ENCODE peak calls at places on chromosomes 16 and 17, in five cellular contexts. X is GM13976, H is progenitor cell of endocrine pancreas, W is mesothelial cell of epicardium, U is transverse colon. M is an unnamed sample.

GRCh38 chr16:9082422-9082821 is 9.0 kb upstream of the HAPSTR1 start:
- DNase-seq in X (no peak), H (no peak), W (no peak), U (no peak), M (no peak)

GRCh38 chr16:84844049-84844350 is 24.2 kb downstream of the CRISPLD2 start:
- DNase-seq in X (no peak), H (no peak), W (no peak), U (peak), M (no peak)

GRCh38 chr16:54654429-54654828 is 276.2 kb upstream of the IRX5 start:
- DNase-seq in X (no peak), H (no peak), W (no peak), U (no peak), M (no peak)

GRCh38 chr17:6455321-6455705 is 11.1 kb downstream of the PIMREG start:
- DNase-seq in X (peak), H (peak), W (no peak), U (peak), M (no peak)

GRCh38 chr17:48728232-48729231 is at the start of gene HOXB13:
- DNase-seq in X (no peak), H (no peak), W (peak), U (peak), M (no peak)

GRCh38 chr17:30176845-30177244 is 58.7 kb downstream of the SLC6A4 start:
- DNase-seq in X (no peak), H (no peak), W (no peak), U (peak), M (no peak)

GRCh38 chr16:18792836-18793433 is 2.8 kb upstream of the RPS15A start:
- DNase-seq in X (no peak), H (no peak), W (no peak), U (no peak), M (no peak)

GRCh38 chr16:49471038-49471727 is 97.6 kb downstream of the C16orf78 start:
- DNase-seq in X (no peak), H (peak), W (no peak), U (peak), M (no peak)

GRCh38 chr17:72416054-72416691 is 295.4 kb downstream of the SOX9 start:
- DNase-seq in X (no peak), H (no peak), W (no peak), U (no peak), M (no peak)

GRCh38 chr17:12918132-12918531 is 99.7 kb downstream of the ELAC2 start:
- DNase-seq in X (no peak), H (no peak), W (no peak), U (no peak), M (no peak)

GRCh38 chr16:23615805-23616204 is 19.7 kb upstream of the NDUFAB1 start:
- DNase-seq in X (no peak), H (no peak), W (no peak), U (no peak), M (no peak)

GRCh38 chr17:58960068-58960467 is 146.6 kb downstream of the TRIM37 start:
- DNase-seq in X (peak), H (no peak), W (no peak), U (no peak), M (peak)

GRCh38 chr17:8056232-8056975 is 17.5 kb downstream of the ALOX15B start:
- DNase-seq in X (peak), H (no peak), W (no peak), U (peak), M (peak)

GRCh38 chr17:7173687-7174602 is 5.2 kb downstream of the ASGR1 start:
- DNase-seq in X (peak), H (peak), W (no peak), U (peak), M (peak)

GRCh38 chr17:79947351-79948031 is 88.2 kb downstream of the TBC1D16 start:
- DNase-seq in X (no peak), H (no peak), W (peak), U (no peak), M (no peak)

GRCh38 chr16:2954228-2954627 is 9.8 kb upstream of the KREMEN2 start:
- DNase-seq in X (no peak), H (no peak), W (no peak), U (no peak), M (no peak)

GRCh38 chr16:1997591-1998359 is 8.0 kb downstream of the SYNGR3 start:
- DNase-seq in X (no peak), H (no peak), W (no peak), U (no peak), M (no peak)

GRCh38 chr17:38342886-38343607 is 709 bp downstream of the GPR179 start:
- DNase-seq in X (no peak), H (no peak), W (no peak), U (no peak), M (no peak)

GRCh38 chr16:24848065-24848464 is 2.3 kb downstream of the SLC5A11 start:
- DNase-seq in X (no peak), H (no peak), W (no peak), U (no peak), M (no peak)

GRCh38 chr17:18323007-18323406 is 7.9 kb downstream of the SMCR8 start:
- DNase-seq in X (no peak), H (no peak), W (no peak), U (no peak), M (no peak)

GRCh38 chr17:35117984-35118383 is 1.7 kb downstream of the RAD51D start:
- DNase-seq in X (no peak), H (no peak), W (no peak), U (no peak), M (peak)
- TF ChIP-seq CTCF in X (peak), H (no peak), W (no peak), U (no peak), M (peak)

DNA sequence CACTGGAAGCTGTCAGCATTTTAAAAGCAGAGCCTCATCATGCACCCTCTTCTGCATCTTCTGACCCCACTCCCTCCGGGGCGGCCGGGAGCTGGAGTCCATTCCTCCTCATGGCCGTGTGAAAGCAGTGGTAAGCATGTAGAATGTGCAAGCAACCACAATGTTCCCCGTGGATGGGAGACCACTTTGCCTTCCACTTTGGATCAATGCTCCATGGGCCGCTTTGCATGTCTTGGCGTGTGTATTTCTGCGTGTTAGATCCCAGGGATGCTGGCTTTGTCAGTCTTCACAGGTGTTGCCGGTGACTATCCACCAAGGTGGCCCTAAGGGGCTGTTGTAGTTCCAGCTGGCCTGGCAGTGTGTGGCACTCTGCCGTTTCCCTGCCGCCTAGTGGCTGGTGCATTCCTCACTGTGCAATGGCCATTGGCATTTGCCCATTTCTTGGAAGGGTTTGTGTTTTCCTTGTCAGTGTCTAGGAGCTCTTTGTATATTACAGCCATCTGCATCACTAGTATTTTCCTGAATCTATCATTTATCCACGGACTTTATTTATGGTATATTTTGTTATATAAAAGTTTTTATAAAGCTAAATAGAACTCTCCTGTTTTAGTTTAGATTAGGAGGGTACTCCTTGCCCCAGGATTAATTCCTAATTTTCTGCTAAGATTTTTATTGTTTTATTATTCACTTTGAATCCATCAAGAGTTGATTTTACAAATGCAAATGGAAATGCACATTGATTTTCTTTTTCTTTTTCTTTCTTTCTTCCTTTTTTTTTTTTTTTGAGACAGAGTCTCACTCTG is 5.8 kb upstream of the ALDH3A1 start:
- DNase-seq in X (no peak), H (no peak), W (no peak), U (peak), M (no peak)
- TF ChIP-seq CTCF in X (no peak), H (peak), W (no peak), U (peak), M (no peak)

GRCh38 chr16:30417447-30418349 is 10.3 kb downstream of the ZNF771 start:
- DNase-seq in X (peak), H (peak), W (peak), U (peak), M (peak)
- TF ChIP-seq CTCF in X (no peak), H (peak), W (no peak), U (no peak), M (peak)

GRCh38 chr17:33302394-33302793 is 9.3 kb upstream of the ASIC2 start:
- DNase-seq in X (no peak), H (no peak), W (no peak), U (no peak), M (no peak)

GRCh38 chr17:33297643-33298042 is 4.5 kb upstream of the ASIC2 start:
- DNase-seq in X (no peak), H (no peak), W (no peak), U (no peak), M (no peak)

GRCh38 chr17:33294994-33295393 is 1.9 kb upstream of the ASIC2 start:
- DNase-seq in X (no peak), H (no peak), W (no peak), U (no peak), M (no peak)

GRCh38 chr17:33303254-33303653 is 10.2 kb upstream of the ASIC2 start:
- DNase-seq in X (no peak), H (no peak), W (no peak), U (no peak), M (no peak)

DNA sequence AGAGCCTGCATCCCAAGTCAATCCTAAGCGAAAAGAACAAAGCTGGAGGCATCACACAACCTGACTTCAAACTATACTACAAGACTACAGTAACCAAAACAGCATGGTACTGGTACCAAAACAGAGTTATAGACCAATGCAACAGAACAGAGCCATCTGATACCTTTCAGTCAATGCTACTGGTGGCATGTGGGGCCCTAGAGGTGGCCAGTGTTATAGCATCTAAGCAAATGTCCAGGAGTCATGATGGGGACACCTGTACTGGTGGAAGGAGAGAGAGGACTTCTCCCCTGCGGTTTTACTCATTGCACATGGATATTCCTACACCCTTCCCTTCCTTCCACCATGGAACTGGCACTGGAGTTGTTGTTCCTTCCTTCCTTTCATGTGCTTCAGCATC is 6.0 kb upstream of the ASIC2 start:
- DNase-seq in X (no peak), H (no peak), W (no peak), U (no peak), M (no peak)
- TF ChIP-seq CTCF in X (no peak), H (no peak), W (no peak), U (no peak), M (no peak)

DNA sequence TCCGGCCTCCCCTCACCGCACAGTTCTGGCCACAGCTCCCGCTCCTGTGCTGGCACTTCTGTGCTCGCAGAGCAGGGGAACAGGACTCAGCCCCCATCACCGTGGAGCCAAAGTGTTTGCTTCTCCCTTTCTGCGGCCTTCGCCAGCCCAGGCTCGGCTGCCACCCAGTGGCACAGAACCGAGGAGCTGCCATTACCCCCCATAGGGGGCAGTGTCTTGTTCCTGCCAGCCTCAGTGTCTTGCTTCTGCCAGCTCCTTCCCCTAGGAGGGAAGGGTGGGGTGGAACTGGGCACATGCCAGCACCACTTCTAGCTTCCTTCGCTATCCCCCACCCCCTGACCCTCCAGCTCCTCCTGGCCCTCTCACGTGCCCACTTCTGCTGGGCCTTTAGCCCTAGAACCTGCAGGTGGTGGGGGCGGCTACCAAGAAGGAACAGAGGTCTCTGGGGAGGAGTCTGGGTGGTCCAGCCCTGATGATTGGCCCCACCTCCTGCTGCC is 645 bp upstream of the ELMO3 start:
- DNase-seq in X (peak), H (no peak), W (no peak), U (peak), M (no peak)
- TF ChIP-seq CTCF in X (peak), H (peak), W (peak), U (peak), M (no peak)

GRCh38 chr17:44097110-44097810 is 26.2 kb downstream of the HDAC5 start:
- DNase-seq in X (no peak), H (no peak), W (no peak), U (no peak), M (no peak)
- TF ChIP-seq CTCF in X (no peak), H (no peak), W (no peak), U (no peak), M (no peak)